ENCODE peak calls at places on chromosomes 11 and 22, in seven cellular contexts. N is mucosa of descending colon, O is Peyer's patch, K is heart right ventricle, Y is brain microvascular endothelial cell, D is progenitor cell of endocrine pancreas, B is stomach. R is an unnamed sample.

GRCh38 chr22:44669725-44670027 is 32.3 kb upstream of the PRR5 start:
- DNase-seq in O (no peak), B (no peak), D (no peak), N (peak; percentile 26), K (no peak), Y (no peak), R (no peak)

GRCh38 chr11:28153586-28153985 is 45.4 kb downstream of the METTL15 start:
- DNase-seq in Y (no peak), O (no peak), N (no peak), D (no peak), B (no peak), K (no peak), R (no peak)

GRCh38 chr22:25935266-25936058 is 193.5 kb downstream of the MYO18B start:
- DNase-seq in K (no peak), Y (no peak), N (no peak), D (no peak), B (no peak), O (no peak), R (no peak)

GRCh38 chr22:43293661-43294392 is 49.3 kb downstream of the SCUBE1 start:
- DNase-seq in K (peak; percentile 45), N (peak; percentile 79), D (peak; percentile 23), O (peak; percentile 82), Y (peak; percentile 10), B (peak; percentile 57), R (no peak)

GRCh38 chr22:35678836-35679235 is 30.6 kb downstream of the APOL6 start:
- DNase-seq in Y (no peak), B (no peak), N (no peak), K (no peak), D (no peak), O (no peak), R (no peak)

GRCh38 chr22:49880281-49880680 is 26.6 kb downstream of the ZBED4 start:
- DNase-seq in Y (no peak), D (no peak), B (no peak), O (no peak), N (no peak), K (no peak), R (no peak)

GRCh38 chr22:46289244-46289891 is 7.3 kb upstream of the GTSE1 start:
- DNase-seq in K (no peak), D (no peak), N (no peak), B (no peak), Y (no peak), O (peak; percentile 46), R (no peak)

GRCh38 chr11:66886671-66887221 is 29.9 kb downstream of the LRFN4 start:
- DNase-seq in B (peak; percentile 58), Y (peak; percentile 82), D (no peak), N (no peak), O (peak; percentile 40), K (peak; percentile 51), R (no peak)

GRCh38 chr22:44642096-44642644 is 59.8 kb upstream of the PRR5 start:
- DNase-seq in Y (no peak), O (no peak), D (no peak), K (no peak), N (no peak), B (no peak), R (no peak)

GRCh38 chr11:8793114-8793777 is 110.7 kb downstream of the RPL27A start:
- DNase-seq in B (no peak), O (no peak), D (no peak), K (no peak), Y (no peak), N (no peak), R (no peak)

GRCh38 chr11:57647960-57648776 is 1.5 kb downstream of the YPEL4 start:
- DNase-seq in Y (no peak), O (no peak), N (no peak), B (no peak), K (no peak), D (no peak), R (no peak)

GRCh38 chr11:72736452-72737069 is 15.6 kb downstream of the ARAP1 start:
- DNase-seq in B (no peak), O (no peak), K (no peak), Y (peak; percentile 29), D (no peak), N (no peak), R (peak; percentile 47)

GRCh38 chr11:134535029-134536025 is 123.3 kb upstream of the B3GAT1 start:
- DNase-seq in O (no peak), N (no peak), Y (no peak), K (no peak), B (peak; percentile 21), D (no peak), R (no peak)

GRCh38 chr11:75635009-75635909 is 33.6 kb downstream of the MAP6 start:
- DNase-seq in D (no peak), Y (peak; percentile 35), B (no peak), K (peak; percentile 14), O (no peak), N (no peak), R (no peak)

DNA sequence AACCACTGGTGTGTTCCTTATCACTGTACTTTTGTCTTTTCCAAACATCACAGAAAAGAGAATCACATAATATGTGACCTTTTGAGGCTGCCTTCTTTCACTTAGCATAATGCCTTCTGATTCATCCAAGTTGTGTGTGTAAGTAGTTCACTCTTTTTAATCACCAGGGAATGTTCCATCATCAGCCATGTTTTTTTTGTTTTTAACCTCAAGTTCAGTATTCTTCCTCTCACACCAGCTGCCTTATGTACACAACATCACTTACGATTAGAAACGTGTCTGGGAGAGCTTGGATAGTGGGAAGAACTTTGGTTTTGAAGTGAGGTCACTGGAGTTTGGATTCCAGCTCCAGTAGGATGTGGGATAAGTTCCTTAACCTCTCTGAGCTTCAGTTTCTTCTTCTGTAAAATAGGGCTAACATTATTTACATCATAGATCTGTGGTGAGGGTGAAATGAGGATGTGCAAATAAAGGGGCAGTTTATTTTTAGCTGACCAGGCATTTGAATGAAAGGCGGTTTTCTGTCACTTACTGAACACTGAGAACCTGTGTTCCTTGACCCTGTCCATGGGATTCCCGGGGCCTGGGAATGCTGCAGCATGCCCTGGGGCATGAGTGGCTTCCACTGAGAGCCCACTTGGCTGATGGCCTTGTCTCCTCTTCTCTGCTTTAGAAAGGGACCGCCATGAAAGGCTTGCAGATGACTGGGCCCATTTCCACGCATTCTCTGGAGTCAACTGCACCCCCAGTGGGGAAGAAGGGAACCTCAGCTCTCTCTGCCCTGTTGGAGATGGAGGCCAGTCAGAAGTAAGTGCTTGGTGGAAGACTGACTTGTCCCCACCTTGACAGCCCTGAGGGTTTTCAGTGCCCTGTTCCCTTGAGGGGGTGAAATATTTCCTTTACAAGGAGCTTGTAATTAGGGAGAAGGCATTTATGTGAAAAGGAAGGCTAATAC is 92.6 kb downstream of the DEPDC5 start:
- DNase-seq in Y (peak; percentile 68), K (no peak), B (no peak), O (no peak), D (no peak), N (no peak), R (no peak)
- TF ChIP-seq CTCF in Y (peak; percentile 74), K (no peak), B (no peak), O (peak; percentile 41), D (peak; percentile 36), N (no peak), R (no peak)

GRCh38 chr11:112963368-112963955 is 2.2 kb downstream of the NCAM1 start:
- DNase-seq in Y (no peak), O (peak; percentile 38), D (peak; percentile 10), N (no peak), B (no peak), K (no peak), R (no peak)

GRCh38 chr11:112961751-112962747 is 829 bp downstream of the NCAM1 start:
- DNase-seq in O (peak; percentile 47), B (no peak), D (peak; percentile 22), N (peak; percentile 34), Y (no peak), K (peak; percentile 25), R (no peak)

GRCh38 chr11:112962854-112963367 is 1.7 kb downstream of the NCAM1 start:
- DNase-seq in K (peak; percentile 71), D (peak; percentile 29), N (peak; percentile 59), B (peak; percentile 72), Y (no peak), O (peak; percentile 58), R (no peak)

GRCh38 chr11:112961146-112961668 is at the start of gene NCAM1:
- DNase-seq in K (peak; percentile 85), Y (peak; percentile 48), O (peak; percentile 52), B (peak; percentile 67), N (peak; percentile 64), D (peak; percentile 83), R (no peak)

DNA sequence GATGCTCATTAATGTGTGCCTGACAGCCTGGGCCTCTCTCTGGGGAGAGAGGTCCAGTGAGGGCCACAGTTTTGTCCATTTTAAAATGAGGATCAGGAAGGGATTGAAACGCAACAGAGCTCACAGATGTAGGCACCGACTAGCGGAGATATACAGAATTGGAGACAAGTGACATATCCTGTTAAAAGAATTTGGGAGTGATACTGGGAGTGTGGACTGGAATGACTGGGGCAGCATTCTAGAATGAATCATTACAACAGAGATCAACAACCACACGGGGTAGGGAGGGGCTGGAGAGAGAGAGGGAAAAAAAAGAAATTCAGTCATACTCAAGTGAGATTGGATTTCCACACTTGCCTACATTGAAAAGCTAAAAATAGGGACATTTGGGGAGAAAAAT is 2.5 kb upstream of the NCAM1 start:
- DNase-seq in O (no peak), N (no peak), Y (no peak), D (no peak), K (no peak), B (no peak), R (no peak)
- TF ChIP-seq CTCF in O (no peak), N (no peak), Y (peak; percentile 46), D (peak; percentile 23), K (peak; percentile 29), B (no peak), R (no peak)

DNA sequence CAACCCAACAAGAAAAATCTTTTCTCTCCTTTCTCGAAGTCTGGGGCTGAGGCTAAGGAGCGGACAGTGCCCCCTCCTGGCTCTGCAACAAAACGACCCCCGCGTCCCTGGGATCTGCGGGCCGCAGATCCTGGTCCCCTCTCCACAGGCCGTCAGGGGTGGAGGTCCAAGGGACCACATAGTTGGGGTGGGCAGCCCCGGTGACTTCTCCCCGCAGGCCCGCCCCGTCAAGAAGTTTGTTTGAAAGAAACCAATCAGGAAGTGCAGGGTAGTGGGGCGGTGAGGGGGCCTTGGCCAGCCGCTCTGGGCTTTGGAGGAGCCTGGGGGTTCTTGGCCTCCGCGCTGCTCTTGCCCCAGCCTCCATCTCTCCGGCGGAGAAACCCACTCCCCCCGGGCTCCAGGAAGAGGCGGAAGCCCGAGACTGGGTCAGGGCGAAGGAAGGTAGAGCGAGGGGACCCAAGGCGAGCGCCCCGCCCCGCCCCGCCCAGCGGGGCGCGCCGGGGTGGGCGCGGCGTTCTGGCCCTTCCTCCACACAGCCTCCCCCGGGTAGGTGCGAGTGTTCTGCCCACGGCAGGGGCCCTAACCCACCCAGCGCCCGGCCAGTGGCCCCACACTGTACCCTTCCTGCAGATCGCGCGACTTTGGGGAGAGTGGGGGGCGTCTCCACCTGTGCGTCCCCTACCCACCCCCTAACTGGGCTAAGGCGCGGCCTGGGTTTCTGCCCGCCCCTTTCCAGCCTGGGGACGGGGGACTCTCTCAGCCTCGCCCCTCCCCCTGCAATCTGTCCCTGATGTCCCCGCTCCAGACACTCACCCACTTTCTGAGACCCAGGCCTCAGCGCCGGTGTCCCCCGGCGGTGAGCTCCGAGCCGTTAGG is 1.3 kb downstream of the TP53I11 start:
- DNase-seq in B (no peak), N (peak; percentile 83), D (peak; percentile 34), Y (peak; percentile 18), K (peak; percentile 44), O (peak; percentile 75), R (peak; percentile 61)
- TF ChIP-seq CTCF in B (peak; percentile 22), N (peak; percentile 55), D (peak; percentile 77), Y (peak; percentile 77), K (peak; percentile 54), O (peak; percentile 48), R (peak; percentile 39)

DNA sequence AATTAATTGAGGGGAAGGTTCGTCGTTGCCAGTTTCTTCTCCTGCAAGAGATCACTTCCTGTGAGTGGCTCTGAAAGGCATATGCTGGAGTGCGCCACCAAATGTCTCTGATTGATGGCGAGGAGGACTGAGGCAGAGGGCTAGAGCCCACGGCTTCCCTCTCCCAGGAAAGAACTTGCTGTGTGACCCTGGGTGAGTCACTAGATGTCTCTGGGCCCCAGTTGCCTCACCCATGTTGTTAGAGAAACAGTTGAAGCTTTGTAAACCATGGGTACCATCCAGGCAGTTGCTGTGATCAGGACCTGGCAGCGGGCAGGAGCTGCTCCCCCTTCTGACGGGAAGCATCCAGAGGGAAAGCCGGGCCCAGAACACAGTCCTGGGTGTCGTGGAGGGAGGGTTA is 3.2 kb downstream of the ABCG4 start:
- DNase-seq in B (no peak), O (no peak), D (no peak), N (peak; percentile 17), Y (no peak), K (no peak), R (no peak)
- TF ChIP-seq CTCF in B (no peak), O (no peak), D (no peak), N (no peak), Y (no peak), K (no peak), R (no peak)